ENCODE peak calls at places on chromosomes 6 and 20, in four cellular contexts. E is ascending aorta, Y is astrocyte of the cerebellum, I is ovary. G is an unnamed sample.

GRCh38 chr20:22303523-22303922 is 280.8 kb downstream of the FOXA2 start:
- DNase-seq in Y (no peak), E (no peak), I (no peak), G (no peak)

GRCh38 chr6:114096553-114097172 is 125.7 kb upstream of the HDAC2 start:
- DNase-seq in I (no peak), E (no peak), Y (peak; percentile 5), G (no peak)

GRCh38 chr6:131643855-131644460 is 6.9 kb downstream of the ENPP3 start:
- DNase-seq in E (no peak), Y (no peak), I (no peak), G (no peak)

GRCh38 chr6:5359413-5359812 is 98.1 kb downstream of the FARS2 start:
- DNase-seq in E (no peak), Y (no peak), I (no peak), G (no peak)

GRCh38 chr6:44268095-44268628 is 2.1 kb upstream of the TMEM151B start:
- DNase-seq in E (no peak), Y (no peak), I (no peak), G (no peak)

GRCh38 chr6:111193156-111193555 is 105.9 kb downstream of the SLC16A10 start:
- DNase-seq in E (no peak), I (no peak), Y (no peak), G (no peak)

GRCh38 chr6:107646176-107646575 is 156.3 kb downstream of the SOBP start:
- DNase-seq in E (peak; percentile 72), Y (no peak), I (no peak), G (peak; percentile 70)

GRCh38 chr6:140366991-140367390 is 992.5 kb upstream of the CITED2 start:
- DNase-seq in Y (peak; percentile 75), E (no peak), I (no peak), G (peak; percentile 56)

GRCh38 chr6:4864534-4864933 is 88.3 kb downstream of the CDYL start:
- DNase-seq in I (no peak), E (no peak), Y (no peak), G (no peak)

GRCh38 chr6:25918083-25918683 is 12.3 kb downstream of the SLC17A2 start:
- DNase-seq in E (no peak), I (no peak), Y (no peak), G (no peak)

GRCh38 chr6:21900730-21901129 is 307.2 kb downstream of the SOX4 start:
- DNase-seq in E (no peak), I (no peak), Y (peak; percentile 62), G (no peak)

GRCh38 chr6:149924933-149925252 is 2.0 kb upstream of the RAET1G start:
- DNase-seq in Y (no peak), I (peak; percentile 35), E (no peak), G (no peak)

GRCh38 chr6:132300323-132300949 is 100.8 kb downstream of the MOXD1 start:
- DNase-seq in Y (peak; percentile 45), I (no peak), E (no peak), G (no peak)

GRCh38 chr20:13396036-13396435 is 175.0 kb downstream of the ISM1 start:
- DNase-seq in Y (no peak), I (no peak), E (no peak), G (no peak)

GRCh38 chr6:10800810-10801209 is 37.5 kb downstream of the MAK start:
- DNase-seq in Y (no peak), E (no peak), I (no peak), G (peak; percentile 2)

GRCh38 chr20:57545927-57546662 is 14.8 kb upstream of the PCK1 start:
- DNase-seq in E (no peak), Y (no peak), I (no peak), G (no peak)

GRCh38 chr6:78489874-78490273 is 377.5 kb upstream of the IRAK1BP1 start:
- DNase-seq in E (no peak), Y (no peak), I (no peak), G (no peak)

GRCh38 chr20:10532351-10532750 is 97.2 kb downstream of the SLX4IP start:
- DNase-seq in Y (no peak), I (no peak), E (no peak), G (no peak)

GRCh38 chr20:21235346-21235712 is 67.8 kb upstream of the XRN2 start:
- DNase-seq in I (no peak), E (no peak), Y (no peak), G (no peak)

GRCh38 chr20:61802721-61803311 is 262.9 kb downstream of the TAF4 start:
- DNase-seq in I (peak; percentile 27), E (no peak), Y (no peak), G (no peak)

GRCh38 chr20:32134026-32134425 is 24.5 kb downstream of the TM9SF4 start:
- DNase-seq in E (no peak), I (no peak), Y (no peak), G (no peak)

GRCh38 chr6:167973092-167973880 is 24.2 kb upstream of the KIF25 start:
- DNase-seq in E (no peak), I (no peak), Y (no peak), G (no peak)

GRCh38 chr20:48209102-48209501 is 423.8 kb upstream of the SULF2 start:
- DNase-seq in I (no peak), E (no peak), Y (no peak), G (no peak)

DNA sequence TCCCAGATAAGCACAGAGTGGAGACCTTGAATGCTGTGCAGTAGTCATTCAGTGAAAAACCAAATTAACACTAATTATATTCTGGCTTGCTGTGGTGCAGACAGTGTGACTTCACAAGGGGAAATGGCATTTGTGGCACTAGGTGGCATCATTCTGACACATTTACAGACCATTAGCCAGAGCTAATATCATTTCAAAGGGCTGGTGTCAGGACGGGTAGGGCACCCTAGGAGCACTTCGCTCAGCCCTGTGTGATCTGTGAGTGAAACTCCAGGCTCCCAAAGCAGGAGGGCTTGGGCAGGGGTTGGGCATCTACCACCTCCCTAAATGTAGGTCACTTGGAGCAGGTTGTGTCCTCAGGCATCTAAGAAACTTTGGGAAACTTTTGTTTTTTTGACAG is 555.8 kb downstream of the PKHD1 start:
- DNase-seq in Y (no peak), E (no peak), I (no peak), G (no peak)
- TF ChIP-seq CTCF in Y (no peak), E (no peak), I (no peak), G (no peak)

DNA sequence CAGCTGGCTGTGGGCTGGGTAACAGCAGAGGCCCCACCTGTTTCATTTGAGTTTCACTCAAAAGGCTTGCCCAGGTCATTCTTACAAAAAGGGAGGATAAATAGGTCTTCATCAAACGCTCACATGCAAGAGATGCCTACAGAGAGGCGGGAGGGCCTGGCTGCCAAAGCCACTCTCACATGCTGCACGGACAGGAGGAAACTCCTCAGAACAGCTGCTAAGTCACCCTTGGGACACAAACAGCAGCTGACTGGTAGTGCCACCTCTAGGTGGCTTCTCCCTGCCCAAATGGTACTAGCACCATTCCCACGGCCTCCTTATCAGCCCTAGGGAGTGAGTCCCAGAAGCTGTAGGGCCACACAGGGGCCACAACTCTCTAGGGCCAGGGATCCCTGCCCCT is 23.8 kb downstream of the SLC22A23 start:
- DNase-seq in I (no peak), Y (no peak), E (no peak), G (no peak)
- TF ChIP-seq CTCF in I (no peak), Y (no peak), E (no peak), G (no peak)

GRCh38 chr6:45377555-45378323 is at the start of gene SUPT3H:
- DNase-seq in Y (peak; percentile 75), E (peak; percentile 95), I (peak; percentile 95), G (peak; percentile 86)
- TF ChIP-seq CTCF in Y (peak; percentile 6), E (no peak), I (peak; percentile 19), G (peak; percentile 31)

DNA sequence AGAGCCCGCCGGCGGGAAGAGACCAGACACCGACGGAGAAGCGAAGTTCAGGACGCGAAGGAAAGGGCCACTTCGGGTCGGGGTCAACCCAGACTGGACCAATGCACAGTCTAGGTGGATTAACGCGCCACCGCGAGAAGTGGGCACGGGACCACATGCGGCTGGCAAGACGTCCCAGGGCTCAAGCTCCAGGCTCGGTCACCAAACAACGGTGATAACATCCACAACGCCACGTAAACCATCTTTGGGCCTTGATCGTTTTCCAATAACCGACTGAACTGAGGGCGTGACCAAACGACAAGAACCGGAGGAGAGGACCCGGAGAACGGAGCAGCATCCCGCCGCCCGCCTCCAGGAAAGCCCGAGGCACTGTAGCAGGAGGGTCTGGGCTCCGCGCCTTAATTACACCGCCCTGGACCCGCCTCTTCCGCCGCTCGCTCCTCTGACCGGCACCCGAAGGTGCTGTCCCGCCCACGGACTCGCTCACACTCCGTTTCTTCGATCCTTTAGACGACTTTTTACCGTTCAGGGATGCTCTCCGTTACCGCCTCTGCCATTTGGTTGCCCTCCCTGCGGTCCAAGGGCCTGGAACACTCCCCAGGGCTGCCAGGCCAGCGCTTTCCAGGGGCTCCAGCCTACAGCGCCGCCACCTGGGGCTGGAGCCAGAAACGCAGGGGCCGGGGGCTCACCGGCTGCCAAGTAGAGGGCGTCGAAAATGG is 44.1 kb downstream of the DPPA5 start:
- DNase-seq in I (peak; percentile 70), Y (no peak), E (peak; percentile 78), G (no peak)
- TF ChIP-seq CTCF in I (no peak), Y (peak; percentile 64), E (no peak), G (peak; percentile 75)

G was measured in AG09319.